ENCODE peak calls at places on chromosome 18, in five cellular contexts. R is fibroblast of the aortic adventitia, F is fibroblast of lung, I is iris pigment epithelial cell, O is AG08395. W is an unnamed sample.

GRCh38 chr18:6962571-6963451 is 154.8 kb downstream of the LAMA1 start:
- DNase-seq in F (no peak), R (no peak), I (peak), O (no peak), W (no peak)

GRCh38 chr18:42514522-42514921 is 559.5 kb downstream of the PIK3C3 start:
- DNase-seq in O (peak), R (peak), F (no peak), I (peak), W (no peak)

GRCh38 chr18:22822024-22822423 is 111.1 kb upstream of the RBBP8 start:
- DNase-seq in F (peak), I (peak), R (peak), O (peak), W (peak)

GRCh38 chr18:22337878-22338277 is 79.8 kb downstream of the CTAGE1 start:
- DNase-seq in R (peak), F (no peak), I (no peak), O (no peak), W (no peak)

GRCh38 chr18:3823073-3823472 is 373.1 kb downstream of the TGIF1 start:
- DNase-seq in I (no peak), O (no peak), F (no peak), R (no peak), W (no peak)

GRCh38 chr18:28175930-28176673 is 828 bp downstream of the CDH2 start:
- DNase-seq in F (peak), O (peak), R (peak), I (peak), W (no peak)

GRCh38 chr18:23735021-23735464 is 45.8 kb downstream of the LAMA3 start:
- DNase-seq in F (peak), O (no peak), I (peak), R (peak), W (no peak)

GRCh38 chr18:3261393-3262233 is at the start of gene MYL12B:
- DNase-seq in I (peak), O (peak), F (peak), R (peak), W (peak)

GRCh38 chr18:24054130-24054529 is 39.6 kb downstream of the TTC39C start:
- DNase-seq in R (no peak), F (peak), I (peak), O (peak), W (peak)

GRCh38 chr18:46264255-46264654 is 160.1 kb downstream of the HAUS1 start:
- DNase-seq in R (no peak), F (no peak), O (no peak), I (peak), W (no peak)

GRCh38 chr18:9782073-9782857 is 74.2 kb downstream of the RAB31 start:
- DNase-seq in O (peak), I (peak), F (peak), R (peak), W (peak)

GRCh38 chr18:63366270-63366990 is 576 bp downstream of the KDSR start:
- DNase-seq in F (peak), O (peak), R (peak), I (peak), W (peak)

GRCh38 chr18:10524507-10525425 is 1.1 kb upstream of the NAPG start:
- DNase-seq in O (no peak), F (peak), I (peak), R (no peak), W (peak)

GRCh38 chr18:23493654-23494053 is 9.7 kb upstream of the RMC1 start:
- DNase-seq in F (no peak), O (no peak), I (no peak), R (no peak), W (no peak)

W was measured in HCEC 1CT.